ENCODE peak calls at places on chromosomes 2 and 18, in four cellular contexts. L, S, M and I are unnamed samples.
A peak's percentile ranks its signal among the peaks of the same experiment; 100 is the strongest.

GRCh38 chr2:136378712-136379595 is 261.0 kb upstream of the CXCR4 start:
- DNase-seq in S (peak; percentile 46), L (peak; percentile 72), M (peak; percentile 67), I (peak; percentile 29)

GRCh38 chr2:215536476-215536875 is 100.6 kb upstream of the FN1 start:
- DNase-seq in M (no peak), L (no peak), S (no peak), I (no peak)

GRCh38 chr2:127187081-127187775 is 32.9 kb downstream of the CYP27C1 start:
- DNase-seq in S (no peak), M (no peak), L (no peak), I (no peak)

GRCh38 chr18:29979884-29980283 is 1062.7 kb downstream of the DSC3 start:
- DNase-seq in M (peak; percentile 5), L (no peak), S (no peak), I (no peak)

GRCh38 chr18:34929336-34929780 is 111.9 kb upstream of the MAPRE2 start:
- DNase-seq in L (no peak), M (peak; percentile 49), S (no peak), I (no peak)

GRCh38 chr2:116467243-116467642 is 1347.2 kb upstream of the DDX18 start:
- DNase-seq in S (no peak), L (no peak), M (no peak), I (no peak)

GRCh38 chr18:37568671-37569070 is 3.1 kb upstream of the CELF4 start:
- DNase-seq in M (no peak), S (no peak), L (no peak), I (no peak)

GRCh38 chr2:30686000-30686399 is 121.2 kb downstream of the CAPN13 start:
- DNase-seq in L (no peak), M (peak; percentile 73), S (no peak), I (no peak)

GRCh38 chr2:96853321-96853720 is 4.5 kb downstream of the ANKRD39 start:
- DNase-seq in M (no peak), S (no peak), L (no peak), I (no peak)

GRCh38 chr2:109353806-109354745 is 225.1 kb downstream of the SH3RF3 start:
- DNase-seq in L (no peak), M (no peak), S (no peak), I (no peak)

GRCh38 chr2:96839288-96839874 is 4.4 kb downstream of the ANKRD23 start:
- DNase-seq in M (no peak), S (peak; percentile 71), L (peak; percentile 84), I (no peak)

DNA sequence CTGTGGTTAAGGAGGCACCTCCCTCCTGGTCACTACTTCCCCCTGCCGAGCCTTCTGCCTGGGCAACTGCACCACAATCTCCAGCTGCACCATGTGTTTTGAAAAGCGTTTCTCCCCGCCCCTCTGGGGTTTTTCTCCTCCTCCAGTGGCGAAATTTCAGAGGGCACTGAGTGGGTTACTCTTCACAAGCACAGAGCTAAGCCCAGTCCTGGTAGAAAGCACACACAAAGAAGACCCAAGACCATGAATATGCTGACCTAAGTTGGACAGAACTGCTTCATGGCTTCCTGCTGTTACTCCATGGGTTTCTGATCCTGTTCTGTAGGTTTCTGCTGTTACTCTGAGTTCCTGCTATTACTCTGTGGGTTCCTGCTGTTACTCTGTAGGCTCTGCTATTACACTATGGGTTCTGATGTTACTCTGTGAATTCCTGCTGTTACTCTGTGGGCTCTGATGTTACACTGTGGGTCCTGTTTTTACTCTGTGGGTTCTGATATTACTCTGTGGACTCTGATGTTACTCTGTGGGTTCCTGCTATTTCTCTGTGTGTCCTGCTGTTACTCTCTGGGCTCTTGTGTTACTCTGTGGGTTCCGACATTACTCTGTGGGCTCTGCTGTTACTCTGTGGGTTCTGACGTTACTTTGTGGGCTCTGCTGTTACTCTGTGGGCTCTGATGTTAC is 216.6 kb downstream of the RTP5 start:
- DNase-seq in S (no peak), M (no peak), L (no peak), I (no peak)
- H3K27ac ChIP-seq in S (no peak overlapping the region), M (peak overlapping the region; percentile 42), L (no peak overlapping the region), I (peak overlapping the region; percentile 59)

GRCh38 chr2:179251865-179252264 is 12.8 kb downstream of the SESTD1 start:
- DNase-seq in L (no peak), S (no peak), M (no peak), I (no peak)
- H3K27ac ChIP-seq in L (no peak overlapping the region), S (no peak overlapping the region), M (no peak overlapping the region), I (no peak overlapping the region)

GRCh38 chr18:48072428-48073204 is 142.2 kb upstream of the SMAD2 start:
- DNase-seq in M (no peak), S (no peak), L (no peak), I (no peak)
- H3K27ac ChIP-seq in M (no peak overlapping the region), S (no peak overlapping the region), L (no peak overlapping the region), I (no peak overlapping the region)

GRCh38 chr2:195562624-195563566 is 94.1 kb upstream of the SLC39A10 start:
- DNase-seq in L (no peak), M (no peak), S (no peak), I (no peak)

GRCh38 chr2:195561205-195562032 is 95.6 kb upstream of the SLC39A10 start:
- DNase-seq in M (no peak), S (no peak), L (no peak), I (no peak)

GRCh38 chr2:195555971-195556370 is 101.1 kb upstream of the SLC39A10 start:
- DNase-seq in M (no peak), S (no peak), L (no peak), I (no peak)

GRCh38 chr2:195560209-195560907 is 96.7 kb upstream of the SLC39A10 start:
- DNase-seq in M (no peak), L (no peak), S (no peak), I (no peak)

GRCh38 chr2:195559431-195559914 is 97.6 kb upstream of the SLC39A10 start:
- DNase-seq in S (peak; percentile 46), L (peak; percentile 57), M (no peak), I (no peak)
- H3K27ac ChIP-seq in S (peak overlapping the region; percentile 15), L (peak overlapping the region; percentile 66), M (no peak overlapping the region), I (no peak overlapping the region)

GRCh38 chr2:207513577-207514257 is 16.0 kb upstream of the CREB1 start:
- DNase-seq in M (no peak), S (no peak), L (no peak), I (no peak)
- H3K27ac ChIP-seq in M (no peak overlapping the region), S (no peak overlapping the region), L (no peak overlapping the region), I (no peak overlapping the region)

GRCh38 chr2:69767034-69767433 is 25.1 kb downstream of the ANXA4 start:
- DNase-seq in S (no peak), M (no peak), L (no peak), I (no peak)
- H3K27ac ChIP-seq in S (no peak overlapping the region), M (peak overlapping the region; percentile 96), L (no peak overlapping the region), I (peak overlapping the region; percentile 41)

DNA sequence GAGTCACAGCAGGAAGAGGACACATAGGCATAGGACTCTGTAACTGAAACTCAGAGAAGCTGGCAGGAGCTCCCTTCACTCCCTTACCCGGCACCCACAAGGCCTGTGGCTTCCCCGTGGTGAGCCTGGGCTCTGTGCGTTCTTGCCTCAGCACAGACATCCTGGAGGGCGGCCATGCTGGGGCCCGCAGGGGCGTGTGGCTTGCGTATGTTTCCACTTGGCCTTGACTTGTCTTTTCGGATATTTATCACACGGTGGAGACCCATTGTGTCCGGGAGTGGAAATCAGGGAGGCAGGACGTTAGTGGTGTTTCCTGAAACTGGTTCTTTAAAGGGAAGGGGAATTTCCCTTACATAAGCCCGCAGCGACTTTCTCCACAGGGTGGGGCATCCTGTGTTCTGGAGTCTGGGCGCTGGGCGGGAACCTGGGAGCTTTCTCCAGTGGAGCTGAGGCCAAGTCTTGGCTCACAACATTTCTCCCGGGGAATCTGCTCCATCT is 49.9 kb upstream of the EML6 start:
- DNase-seq in S (no peak), M (no peak), L (peak; percentile 5), I (no peak)
- H3K27ac ChIP-seq in S (no peak overlapping the region), M (peak overlapping the region; percentile 79), L (no peak overlapping the region), I (peak overlapping the region; percentile 63)

GRCh38 chr2:200525551-200525881 is 491 bp upstream of the SGO2 start:
- DNase-seq in M (no peak), L (no peak), S (no peak), I (no peak)
- H3K27ac ChIP-seq in M (peak overlapping the region; percentile 38), L (no peak overlapping the region), S (peak overlapping the region; percentile 48), I (no peak overlapping the region)

GRCh38 chr2:67329513-67329912 is 67.6 kb upstream of the ETAA1 start:
- DNase-seq in L (no peak), M (no peak), S (no peak), I (no peak)
- H3K27ac ChIP-seq in L (no peak overlapping the region), M (no peak overlapping the region), S (no peak overlapping the region), I (no peak overlapping the region)

GRCh38 chr2:213087040-213087439 is 64.4 kb downstream of the IKZF2 start:
- DNase-seq in M (no peak), S (no peak), L (no peak), I (no peak)

GRCh38 chr2:213086566-213086965 is 64.8 kb downstream of the IKZF2 start:
- DNase-seq in M (no peak), L (no peak), S (no peak), I (no peak)

GRCh38 chr2:213089438-213089837 is 62.0 kb downstream of the IKZF2 start:
- DNase-seq in L (no peak), S (no peak), M (no peak), I (no peak)

GRCh38 chr2:213090772-213091171 is 60.6 kb downstream of the IKZF2 start:
- DNase-seq in S (no peak), M (no peak), L (no peak), I (no peak)

GRCh38 chr2:213091765-213092164 is 59.6 kb downstream of the IKZF2 start:
- DNase-seq in M (no peak), S (no peak), L (no peak), I (no peak)
- H3K27ac ChIP-seq in M (no peak overlapping the region), S (no peak overlapping the region), L (no peak overlapping the region), I (no peak overlapping the region)